ENCODE peak calls at places on chromosomes 4 and X, in four cellular contexts. T, E, N and K are unnamed samples.

GRCh38 chr4:102736636-102737549 is 23.9 kb downstream of the MANBA start:
- DNase-seq in N (no peak), E (no peak), T (no peak), K (no peak)

GRCh38 chr4:179766938-179767337 is 2324.7 kb upstream of the AGA start:
- DNase-seq in N (no peak), T (no peak), E (no peak), K (no peak)

GRCh38 chrX:120452131-120452530 is 17.0 kb downstream of the LAMP2 start:
- DNase-seq in N (no peak), T (no peak), E (peak), K (no peak)

GRCh38 chrX:48891402-48892288 is 5.9 kb downstream of the TIMM17B start:
- DNase-seq in T (peak), N (peak), E (peak), K (peak)

GRCh38 chrX:85611926-85612325 is 232.5 kb upstream of the POF1B start:
- DNase-seq in N (no peak), T (no peak), E (peak), K (no peak)

GRCh38 chr4:112343330-112343729 is 46.2 kb downstream of the ALPK1 start:
- DNase-seq in T (no peak), E (no peak), N (no peak), K (no peak)

GRCh38 chrX:100643212-100643611 is 787 bp upstream of the SRPX2 start:
- DNase-seq in T (no peak), N (no peak), E (no peak), K (no peak)

GRCh38 chrX:55135171-55135570 is 46.4 kb downstream of the PAGE2 start:
- DNase-seq in E (peak), T (peak), N (peak), K (no peak)

GRCh38 chrX:47611926-47612325 is 7.7 kb downstream of the SYN1 start:
- DNase-seq in E (no peak), T (no peak), N (no peak), K (no peak)

GRCh38 chrX:38117485-38117884 is 103.2 kb downstream of the SRPX start:
- DNase-seq in N (no peak), T (no peak), E (no peak), K (no peak)

GRCh38 chr4:169037491-169037890 is 27.4 kb upstream of the CBR4 start:
- DNase-seq in N (no peak), E (no peak), T (no peak), K (no peak)

GRCh38 chr4:184664445-184665210 is 15.1 kb downstream of the PRIMPOL start:
- DNase-seq in T (no peak), N (peak), E (peak), K (no peak)

GRCh38 chrX:143580266-143580665 is 55.6 kb downstream of the SLITRK4 start:
- DNase-seq in T (no peak), E (no peak), N (no peak), K (no peak)

GRCh38 chr4:83905952-83906351 is 370.0 kb downstream of the GPAT3 start:
- DNase-seq in E (no peak), T (no peak), N (no peak), K (no peak)

GRCh38 chr4:17285747-17286146 is 226.1 kb downstream of the QDPR start:
- DNase-seq in E (no peak), N (no peak), T (no peak), K (no peak)

GRCh38 chr4:79042079-79042674 is 102.9 kb upstream of the PAQR3 start:
- DNase-seq in N (peak), E (peak), T (no peak), K (no peak)

GRCh38 chr4:25953740-25954139 is 39.7 kb downstream of the SMIM20 start:
- DNase-seq in N (no peak), T (no peak), E (no peak), K (no peak)

GRCh38 chr4:89226665-89227572 is 80.7 kb downstream of the GPRIN3 start:
- DNase-seq in N (peak), T (peak), E (peak), K (no peak)
- TF ChIP-seq POLR2AphosphoS5 in N (no peak), T (no peak), E (no peak), K (no peak)

GRCh38 chrX:40612511-40612910 is 10.7 kb upstream of the MPC1L start:
- DNase-seq in E (no peak), T (no peak), N (no peak), K (no peak)
- TF ChIP-seq POLR2AphosphoS5 in E (no peak), T (no peak), N (no peak), K (no peak)

GRCh38 chr4:94598758-94599157 is 147.0 kb downstream of the PDLIM5 start:
- DNase-seq in T (no peak), N (no peak), E (no peak), K (no peak)

GRCh38 chr4:94605241-94605640 is 152.5 kb upstream of the BMPR1B start:
- DNase-seq in E (no peak), N (no peak), T (no peak), K (no peak)

GRCh38 chr4:94603170-94603747 is 151.5 kb downstream of the PDLIM5 start:
- DNase-seq in N (no peak), T (no peak), E (no peak), K (no peak)
- TF ChIP-seq POLR2AphosphoS5 in N (no peak), T (no peak), E (no peak), K (no peak)

GRCh38 chr4:6731780-6732179 is 15.8 kb downstream of the BLOC1S4 start:
- DNase-seq in T (no peak), N (no peak), E (no peak), K (no peak)

GRCh38 chr4:6732441-6733357 is 16.7 kb downstream of the BLOC1S4 start:
- DNase-seq in T (peak), E (peak), N (peak), K (no peak)

GRCh38 chr4:6734165-6734786 is 18.3 kb downstream of the BLOC1S4 start:
- DNase-seq in N (peak), E (peak), T (no peak), K (no peak)

GRCh38 chr4:6731301-6731641 is 15.3 kb downstream of the BLOC1S4 start:
- DNase-seq in E (no peak), N (no peak), T (no peak), K (no peak)

DNA sequence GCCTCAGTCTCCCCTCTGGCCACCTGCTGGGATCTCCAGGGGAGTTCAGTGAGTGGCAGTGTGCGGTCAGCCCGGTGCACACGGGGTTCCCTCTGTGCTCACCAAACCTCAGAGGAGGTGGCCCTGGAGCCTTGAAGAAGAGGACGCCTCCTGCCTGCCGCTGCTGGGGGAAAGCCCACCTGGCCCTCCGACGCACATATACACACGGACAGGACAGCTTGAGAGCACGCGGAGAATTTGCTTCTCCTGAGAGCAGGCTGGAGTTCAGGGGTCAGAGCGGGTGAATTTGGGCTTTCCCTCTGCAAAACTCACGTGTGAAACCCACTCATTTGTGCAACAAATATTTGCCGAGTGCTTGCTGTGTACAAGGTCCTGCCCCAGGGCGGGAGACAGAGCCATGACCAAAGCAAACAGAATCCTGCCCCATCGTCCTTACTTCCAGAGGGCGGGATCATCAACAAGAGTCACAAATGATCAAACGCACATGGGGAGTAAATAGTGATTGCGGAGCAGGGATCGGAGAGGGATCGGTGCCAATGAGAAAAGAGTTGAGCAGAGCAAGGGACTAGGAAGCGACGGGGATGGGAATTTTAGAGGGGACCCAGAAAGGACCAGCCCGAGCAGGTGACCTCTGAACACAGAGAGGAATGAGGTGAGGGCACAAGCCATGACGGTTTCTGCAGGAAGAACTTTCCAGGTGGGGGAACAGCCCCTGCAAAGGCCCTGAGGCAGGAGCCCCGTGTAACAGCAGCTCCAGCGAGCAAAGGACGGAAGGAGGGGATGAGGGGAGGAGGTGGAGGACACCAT is 17.6 kb downstream of the BLOC1S4 start:
- DNase-seq in T (no peak), N (no peak), E (peak), K (no peak)
- TF ChIP-seq POLR2AphosphoS5 in T (no peak), N (no peak), E (no peak), K (no peak)

DNA sequence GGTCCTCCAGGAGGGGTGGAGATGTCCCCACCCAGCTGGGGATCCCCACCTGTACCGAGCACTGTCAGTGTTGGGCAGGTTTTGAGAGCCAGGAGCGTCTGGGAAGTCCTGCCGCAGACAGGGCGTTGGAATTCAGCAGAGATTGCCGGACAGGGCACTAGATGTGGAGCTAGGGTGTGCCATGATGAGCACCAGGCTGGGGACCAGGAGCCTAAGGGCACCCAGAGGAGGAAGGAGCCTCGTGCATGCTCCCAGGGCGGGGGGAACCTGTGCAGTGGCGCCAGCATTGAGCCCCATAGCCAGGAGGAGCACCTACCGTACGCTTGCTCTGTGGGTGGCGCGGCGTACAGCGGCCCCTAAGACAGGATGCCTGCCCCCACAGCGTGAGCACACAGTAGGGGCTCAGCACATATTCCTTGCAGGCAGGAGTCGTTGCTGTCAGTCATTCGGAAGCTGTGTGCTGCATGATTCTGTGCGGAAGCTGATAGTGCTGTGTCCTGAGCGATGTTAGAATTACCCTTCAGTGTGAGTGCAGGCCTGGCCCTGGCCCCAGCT is 18.8 kb upstream of the TADA2B start:
- DNase-seq in T (no peak), E (no peak), N (no peak), K (no peak)
- TF ChIP-seq POLR2AphosphoS5 in T (no peak), E (no peak), N (no peak), K (no peak)

DNA sequence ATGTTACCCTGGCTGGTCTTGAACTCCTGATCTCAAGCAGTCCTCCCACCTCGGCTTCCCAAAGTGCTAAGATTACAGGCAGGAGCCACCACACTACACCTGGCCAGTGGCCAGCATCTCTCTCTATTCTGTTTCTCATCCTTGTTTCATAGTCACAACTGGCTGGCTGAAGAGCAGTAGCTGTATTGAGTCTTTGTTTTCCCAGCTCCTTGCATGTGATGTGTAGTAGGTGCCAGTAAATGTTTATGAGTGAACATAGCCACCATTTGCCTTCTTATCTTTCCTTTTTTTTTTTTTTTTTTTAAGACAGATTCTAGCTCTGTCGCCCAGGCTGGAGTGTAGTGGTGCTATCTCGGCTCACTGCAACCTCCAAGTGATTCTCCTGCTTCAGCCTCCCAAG is 23.6 kb downstream of the NUDT9 start:
- DNase-seq in T (no peak), E (no peak), N (no peak), K (no peak)
- TF ChIP-seq POLR2AphosphoS5 in T (no peak), E (no peak), N (no peak), K (no peak)

GRCh38 chr4:2412885-2413716 is 5.3 kb downstream of the ZFYVE28 start:
- DNase-seq in N (peak), E (peak), T (peak), K (peak)
- TF ChIP-seq POLR2AphosphoS5 in N (peak), E (no peak), T (peak), K (peak)

GRCh38 chr4:37008199-37008598 is 236.3 kb upstream of the NWD2 start:
- DNase-seq in E (no peak), T (peak), N (no peak), K (no peak)
- TF ChIP-seq POLR2AphosphoS5 in E (no peak), T (no peak), N (no peak), K (no peak)

GRCh38 chr4:53931423-53932060 is 132.9 kb downstream of the CHIC2 start:
- DNase-seq in N (no peak), E (no peak), T (no peak), K (no peak)

GRCh38 chr4:53928825-53929224 is 135.6 kb downstream of the CHIC2 start:
- DNase-seq in E (no peak), N (no peak), T (no peak), K (no peak)

GRCh38 chr4:53932784-53933183 is 131.6 kb downstream of the CHIC2 start:
- DNase-seq in N (no peak), T (no peak), E (no peak), K (no peak)

GRCh38 chr4:53929311-53929710 is 135.1 kb downstream of the CHIC2 start:
- DNase-seq in N (no peak), E (no peak), T (no peak), K (no peak)

DNA sequence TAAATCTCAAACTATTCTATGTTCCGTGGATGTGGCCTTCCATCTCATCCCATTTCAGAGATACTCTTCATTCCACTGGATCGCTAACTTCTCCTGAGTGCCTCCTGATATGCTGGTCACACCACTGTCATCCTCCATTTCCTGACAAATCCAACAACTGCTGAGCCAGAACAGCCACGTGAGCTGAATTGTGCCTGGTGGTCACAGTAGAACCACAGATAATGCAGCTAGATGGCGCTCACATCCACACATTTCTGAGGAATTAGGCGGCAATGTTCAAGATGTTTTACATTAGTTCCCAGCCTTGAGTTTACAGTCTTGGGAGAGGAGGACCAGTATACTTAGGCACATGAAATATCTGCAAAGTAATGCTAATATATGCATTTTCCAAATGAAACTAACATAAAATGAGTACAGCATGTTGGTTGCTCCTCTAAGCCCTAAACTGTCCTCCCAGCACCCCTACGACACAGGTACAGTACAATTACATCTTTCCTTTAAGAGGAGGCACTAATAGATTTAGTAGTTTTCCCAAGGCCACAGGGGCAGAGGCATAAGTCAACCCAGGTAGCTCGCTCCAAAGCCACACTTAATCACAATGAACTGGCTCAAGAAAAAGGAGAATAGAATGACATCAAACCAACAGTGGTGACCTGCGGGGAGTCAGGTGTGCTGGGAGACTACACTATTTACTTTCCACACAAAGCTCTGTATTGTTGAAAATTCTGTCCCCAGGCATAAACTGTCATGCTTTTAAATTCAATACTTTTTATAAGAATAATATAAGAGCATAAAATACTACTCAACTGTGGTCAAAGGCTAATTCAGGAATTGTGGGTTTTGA is 134.2 kb downstream of the CHIC2 start:
- DNase-seq in N (peak), E (peak), T (peak), K (peak)
- TF ChIP-seq POLR2AphosphoS5 in N (no peak), E (no peak), T (no peak), K (no peak)